ENCODE peak calls at places on chromosomes 11 and 22, in seven cellular contexts. C is CD8-positive, alpha-beta T cell; J is colonic mucosa; N is stomach; G is tibial nerve; B is fibroblast of pulmonary artery; A is omental fat pad. W is an unnamed sample.

GRCh38 chr11:19962053-19962794 is 198.1 kb downstream of the DBX1 start:
- DNase-seq in J (no peak), C (no peak), G (no peak), N (no peak), A (no peak), B (no peak), W (no peak)

GRCh38 chr11:117303101-117303500 is 12.0 kb downstream of the BACE1-AS start:
- DNase-seq in C (no peak), N (no peak), J (no peak), B (no peak), G (no peak), A (no peak), W (no peak)

GRCh38 chr11:63814383-63814736 is 1.1 kb downstream of the SPINDOC start:
- DNase-seq in A (no peak), J (no peak), G (no peak), N (no peak), C (no peak), B (no peak), W (no peak)

GRCh38 chr11:60771879-60772525 is 13.1 kb upstream of the MS4A10 start:
- DNase-seq in A (no peak), N (no peak), G (no peak), J (no peak), C (no peak), B (no peak), W (no peak)

GRCh38 chr11:77819921-77820564 is 479 bp downstream of the RSF1 start:
- DNase-seq in A (no peak), J (peak), G (no peak), N (peak), C (peak), B (peak), W (peak)

GRCh38 chr11:64862914-64863313 is 15.5 kb downstream of the EHD1 start:
- DNase-seq in J (no peak), N (no peak), B (no peak), A (no peak), C (no peak), G (no peak), W (no peak)

GRCh38 chr11:2272946-2273280 is 2.5 kb upstream of the ASCL2 start:
- DNase-seq in B (no peak), C (no peak), G (no peak), N (no peak), J (no peak), A (peak), W (no peak)

GRCh38 chr11:3786781-3787428 is 10.4 kb downstream of the NUP98 start:
- DNase-seq in B (peak), C (no peak), A (no peak), J (no peak), G (no peak), N (no peak), W (no peak)

GRCh38 chr22:17172172-17172833 is 13.2 kb upstream of the HDHD5 start:
- DNase-seq in J (no peak), A (no peak), G (no peak), C (no peak), N (no peak), B (no peak), W (no peak)

GRCh38 chr11:96227244-96227643 is 115.8 kb downstream of the MAML2 start:
- DNase-seq in B (no peak), C (no peak), N (no peak), G (no peak), A (no peak), J (no peak), W (no peak)

GRCh38 chr11:69558519-69558941 is 77.1 kb downstream of the LINC01488 start:
- DNase-seq in N (no peak), B (no peak), G (no peak), A (no peak), C (no peak), J (no peak), W (no peak)

GRCh38 chr22:35409783-35410662 is 10.1 kb downstream of the MCM5 start:
- DNase-seq in N (no peak), J (no peak), G (no peak), B (peak), C (peak), A (no peak), W (peak)

GRCh38 chr11:60169264-60169915 is 13.5 kb downstream of the MS4A6A start:
- DNase-seq in C (no peak), B (peak), J (no peak), N (peak), G (no peak), A (no peak), W (no peak)

GRCh38 chr11:31499576-31500178 is 9.7 kb downstream of the IMMP1L start:
- DNase-seq in N (no peak), J (no peak), B (peak), G (no peak), C (no peak), A (no peak), W (no peak)

GRCh38 chr11:82521427-82521826 is 212.2 kb downstream of the FAM181B start:
- DNase-seq in B (no peak), J (no peak), C (no peak), A (no peak), G (no peak), N (no peak), W (no peak)

GRCh38 chr11:40924915-40925314 is 534.5 kb downstream of the LRRC4C start:
- DNase-seq in A (no peak), J (no peak), G (no peak), N (no peak), C (no peak), B (no peak), W (no peak)
- TF ChIP-seq CTCF in A (no peak), J (no peak), G (no peak), N (no peak), C (no peak), B (no peak), W (no peak)

GRCh38 chr11:119029069-119029339 is 1.7 kb downstream of the SLC37A4 start:
- DNase-seq in G (no peak), C (no peak), J (no peak), N (no peak), A (no peak), B (no peak), W (no peak)

GRCh38 chr11:119030029-119030328 is 698 bp downstream of the SLC37A4 start:
- DNase-seq in A (no peak), N (no peak), B (no peak), G (no peak), C (no peak), J (no peak), W (no peak)

GRCh38 chr11:119029340-119030028 is 1.2 kb downstream of the SLC37A4 start:
- DNase-seq in A (no peak), B (no peak), N (peak), J (peak), G (no peak), C (no peak), W (no peak)

GRCh38 chr11:119031912-119032280 is 1.2 kb upstream of the SLC37A4 start:
- DNase-seq in J (no peak), A (no peak), N (no peak), G (no peak), B (no peak), C (no peak), W (no peak)

GRCh38 chr11:119030329-119031047 is at the start of gene SLC37A4:
- DNase-seq in A (peak), J (peak), G (peak), C (peak), N (peak), B (peak), W (peak)
- TF ChIP-seq CTCF in A (no peak), J (peak), G (peak), C (peak), N (peak), B (no peak), W (peak)

DNA sequence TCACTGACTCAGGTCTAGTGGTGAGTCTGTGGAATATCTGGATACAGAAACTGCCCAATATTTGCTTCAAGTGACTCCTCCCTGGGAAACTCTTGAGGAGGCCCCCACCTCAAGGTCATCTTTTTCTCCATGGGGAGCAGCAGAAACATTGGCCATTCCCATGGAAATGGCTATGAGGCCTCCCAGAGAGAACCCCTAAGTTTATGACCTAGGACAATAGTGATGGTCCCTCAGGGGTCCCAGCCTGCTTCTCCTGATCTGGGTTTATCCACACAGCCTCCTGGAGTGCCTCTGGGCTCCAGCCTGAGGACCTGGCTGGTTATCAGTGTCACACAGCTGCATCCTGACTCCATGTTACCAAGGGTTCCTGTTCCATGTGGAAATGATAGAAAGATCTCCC is 131.2 kb downstream of the ZNF280B start:
- DNase-seq in G (no peak), B (no peak), C (no peak), J (no peak), N (no peak), A (no peak), W (no peak)
- TF ChIP-seq CTCF in G (no peak), B (no peak), C (no peak), J (no peak), N (no peak), A (no peak), W (no peak)

DNA sequence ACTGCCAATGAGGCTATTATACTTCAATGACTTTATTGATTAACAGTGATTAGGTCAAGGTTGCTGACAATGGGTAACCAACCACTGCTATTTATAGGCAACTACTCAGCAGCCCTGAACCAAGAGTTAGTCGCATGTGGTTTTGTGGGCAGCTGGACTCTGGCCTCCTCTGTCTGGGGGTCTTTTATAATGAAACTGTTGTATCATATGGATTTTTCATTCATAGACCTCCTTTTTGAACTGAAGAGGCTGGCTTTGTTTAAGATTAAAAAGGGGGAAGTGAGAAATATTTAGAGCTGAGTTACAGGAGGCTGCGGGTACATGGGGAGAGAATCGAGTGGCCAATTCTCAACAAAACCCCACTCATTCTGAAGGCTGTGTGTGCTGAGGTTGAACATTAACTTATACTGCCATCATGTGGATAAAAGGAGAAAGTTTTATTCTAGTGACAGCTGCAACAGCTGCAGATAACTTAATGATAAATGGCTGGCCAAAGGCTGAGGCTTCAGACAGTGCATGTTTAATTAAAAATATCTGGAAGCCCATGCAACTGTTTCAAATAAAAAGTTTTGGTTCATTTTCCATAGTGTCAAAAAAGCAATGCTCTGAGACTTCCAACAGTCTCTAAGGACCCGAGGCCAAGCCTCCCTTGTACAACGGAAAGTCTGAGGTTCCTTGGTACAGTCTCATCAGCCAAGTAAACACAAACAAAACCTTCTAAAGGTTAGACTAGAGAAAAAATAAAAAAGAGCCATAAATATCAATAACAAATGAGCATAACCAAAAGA is 682.6 kb downstream of the KCNA4 start:
- DNase-seq in B (peak), J (no peak), A (no peak), C (no peak), G (no peak), N (no peak), W (no peak)
- TF ChIP-seq CTCF in B (peak), J (no peak), A (no peak), C (no peak), G (peak), N (peak), W (no peak)

GRCh38 chr22:38705235-38706100 is at the start of gene GTPBP1:
- DNase-seq in B (peak), C (peak), N (peak), A (peak), J (peak), G (peak), W (peak)
- TF ChIP-seq CTCF in B (no peak), C (no peak), N (no peak), A (no peak), J (peak), G (peak), W (no peak)

DNA sequence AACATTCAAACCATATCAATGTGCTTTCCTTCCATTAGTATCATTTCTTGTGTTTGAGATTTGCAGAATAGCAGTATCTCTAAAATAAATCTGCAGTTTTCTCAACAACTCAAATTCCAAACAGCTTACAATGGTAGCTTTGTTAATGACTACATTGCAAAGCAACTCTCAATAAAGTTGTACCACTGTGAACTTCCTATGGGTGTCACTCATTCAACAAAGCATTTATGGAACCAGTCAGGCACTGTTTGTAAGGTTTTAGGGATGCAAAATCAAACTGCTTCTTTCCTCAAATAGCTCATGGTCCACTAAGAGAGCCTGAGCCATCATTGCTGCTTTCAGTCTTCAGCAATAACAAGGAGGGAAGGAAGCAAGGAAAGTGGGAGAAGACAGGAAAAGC is 91.0 kb downstream of the CCDC83 start:
- DNase-seq in A (no peak), J (no peak), N (no peak), B (peak), C (no peak), G (no peak), W (no peak)
- TF ChIP-seq CTCF in A (no peak), J (no peak), N (no peak), B (no peak), C (no peak), G (peak), W (no peak)

GRCh38 chr11:119156496-119156895 is 7.6 kb downstream of the ABCG4 start:
- DNase-seq in G (no peak), C (no peak), J (no peak), A (no peak), B (no peak), N (no peak), W (no peak)
- TF ChIP-seq CTCF in G (no peak), C (no peak), J (no peak), A (no peak), B (no peak), N (no peak), W (no peak)

GRCh38 chr22:48633996-48634836 is 1193.5 kb downstream of the BRD1 start:
- DNase-seq in J (no peak), N (no peak), C (no peak), G (no peak), A (no peak), B (no peak), W (no peak)
- TF ChIP-seq CTCF in J (no peak), N (no peak), C (no peak), G (no peak), A (no peak), B (no peak), W (no peak)

W was measured in natural killer cell.